ENCODE peak calls at places on chromosomes 13 and 19, in seven cellular contexts. P, H, Y, F, O, Z and W are unnamed samples.
A peak's percentile ranks its signal among the peaks of the same experiment; 100 is the strongest.

GRCh38 chr19:28136796-28137195 is 1076.2 kb downstream of the UQCRFS1 start:
- DNase-seq in Y (no peak), P (no peak), O (no peak), F (no peak), Z (no peak), H (no peak), W (no peak)

GRCh38 chr13:90882551-90882950 is 464.9 kb upstream of the MIR17HG start:
- DNase-seq in Z (no peak), O (no peak), P (no peak), F (no peak), Y (no peak), H (no peak), W (no peak)

GRCh38 chr13:110314516-110315245 is 7.6 kb downstream of the COL4A2 start:
- DNase-seq in H (no peak), O (no peak), P (no peak), F (no peak), Z (no peak), Y (no peak), W (no peak)

GRCh38 chr13:110890279-110891150 is 24.4 kb downstream of the ANKRD10 start:
- DNase-seq in P (no peak), O (no peak), Y (no peak), H (no peak), Z (no peak), F (no peak), W (no peak)

GRCh38 chr13:27339299-27339698 is 68.7 kb downstream of the RASL11A start:
- DNase-seq in P (peak; percentile 61), O (no peak), F (peak; percentile 61), Z (peak; percentile 60), Y (peak; percentile 77), H (peak; percentile 78), W (peak; percentile 18)

GRCh38 chr19:42606660-42607351 is 12.1 kb upstream of the CEACAM8 start:
- DNase-seq in Z (peak; percentile 19), H (peak; percentile 37), F (peak; percentile 76), Y (peak; percentile 88), O (no peak), P (peak; percentile 69), W (peak; percentile 79)

GRCh38 chr19:4357095-4357797 is 13.9 kb downstream of the MPND start:
- DNase-seq in H (no peak), O (no peak), P (no peak), Y (no peak), F (peak; percentile 54), Z (no peak), W (no peak)

GRCh38 chr13:99386495-99386894 is 79.3 kb upstream of the GPR183 start:
- DNase-seq in O (no peak), F (no peak), P (no peak), Z (no peak), H (no peak), Y (peak; percentile 42), W (no peak)

GRCh38 chr19:7874080-7874856 is at the start of gene PRR36:
- DNase-seq in P (no peak), Z (peak; percentile 58), Y (peak; percentile 93), F (peak; percentile 93), H (no peak), O (no peak), W (peak; percentile 82)

GRCh38 chr19:290539-291521 is at the start of gene PLPP2:
- DNase-seq in Z (no peak), H (no peak), Y (peak; percentile 91), P (no peak), O (no peak), F (peak; percentile 76), W (peak; percentile 84)

GRCh38 chr13:102399791-102400618 is 1.8 kb downstream of the FGF14 start:
- DNase-seq in Y (peak; percentile 72), Z (no peak), P (no peak), F (peak; percentile 78), O (no peak), H (no peak), W (no peak)

GRCh38 chr13:53010374-53011105 is 18.1 kb upstream of the OLFM4 start:
- DNase-seq in P (no peak), F (no peak), H (no peak), Z (peak; percentile 4), Y (no peak), O (no peak), W (no peak)

GRCh38 chr19:41328157-41328817 is 18.3 kb downstream of the CCDC97 start:
- DNase-seq in P (peak; percentile 21), H (no peak), Z (no peak), O (no peak), F (no peak), Y (no peak), W (no peak)

GRCh38 chr19:40601061-40601973 is at the start of gene LTBP4:
- DNase-seq in H (no peak), Y (no peak), P (peak; percentile 88), O (no peak), F (peak; percentile 74), Z (no peak), W (no peak)

GRCh38 chr13:29937836-29938235 is 87.4 kb upstream of the UBL3 start:
- DNase-seq in Z (no peak), H (no peak), O (no peak), Y (no peak), F (no peak), P (no peak), W (peak; percentile 19)

GRCh38 chr19:37654525-37654832 is 786 bp downstream of the ZFP30 start:
- DNase-seq in P (no peak), H (no peak), Y (no peak), O (no peak), Z (no peak), F (no peak), W (no peak)

GRCh38 chr19:2289714-2290435 is 7.9 kb upstream of the PEAK3 start:
- DNase-seq in Z (no peak), F (no peak), Y (no peak), H (no peak), P (peak; percentile 67), O (peak; percentile 48), W (no peak)

GRCh38 chr13:77233159-77233558 is 93.7 kb downstream of the MYCBP2 start:
- DNase-seq in Z (no peak), H (no peak), O (no peak), P (no peak), F (no peak), Y (no peak), W (no peak)

GRCh38 chr13:32746474-32746873 is 160.2 kb downstream of the PDS5B start:
- DNase-seq in Y (no peak), Z (no peak), O (no peak), P (peak; percentile 28), H (no peak), F (no peak), W (no peak)
- TF ChIP-seq JUND in Y (no peak), Z (no peak), O (no peak), P (no peak), H (no peak), F (no peak), W (no peak)

DNA sequence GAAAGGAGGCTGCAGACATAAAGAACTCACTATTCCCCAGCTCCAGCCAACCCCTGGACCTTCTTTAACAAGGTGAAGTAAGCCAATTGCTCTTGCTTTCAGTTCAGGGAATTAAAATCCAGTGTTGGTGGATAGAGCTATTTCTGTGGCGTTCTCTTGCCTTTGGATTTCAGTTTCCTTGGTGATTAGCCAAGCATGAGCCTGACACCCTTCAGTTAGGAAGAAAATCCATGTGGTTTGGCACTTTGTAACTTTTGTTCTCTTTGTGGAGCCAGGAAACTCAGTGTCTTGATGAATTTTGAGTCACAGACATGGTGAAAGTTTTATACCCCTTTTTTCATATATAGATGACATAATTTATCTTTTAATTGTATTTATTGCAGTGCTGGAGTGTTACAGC is 406.7 kb downstream of the MYO16 start:
- DNase-seq in O (no peak), F (no peak), Y (no peak), Z (no peak), P (no peak), H (no peak), W (no peak)
- TF ChIP-seq JUND in O (no peak), F (no peak), Y (no peak), Z (no peak), P (no peak), H (no peak), W (no peak)

DNA sequence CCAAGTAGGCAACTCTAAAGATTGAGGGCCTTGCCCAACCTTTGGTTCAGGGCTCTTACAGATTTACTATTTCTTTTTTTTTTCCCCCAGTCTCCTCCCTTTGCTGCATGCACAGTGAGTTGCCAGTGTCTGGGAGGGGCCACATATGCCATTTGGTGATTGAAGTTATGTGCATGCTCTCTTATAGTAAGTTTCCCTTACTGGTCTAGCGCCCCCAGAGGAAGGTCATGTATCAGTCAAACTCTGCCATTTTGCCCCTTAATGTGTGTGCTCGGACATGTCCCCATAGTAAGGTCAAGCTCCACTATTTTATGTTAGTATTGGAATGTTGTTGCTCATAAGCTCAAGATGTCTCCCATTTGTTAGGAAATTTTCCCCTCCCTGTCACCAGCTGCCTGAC is 1138.0 kb upstream of the SLC10A2 start:
- DNase-seq in P (no peak), F (no peak), Y (no peak), H (no peak), Z (no peak), O (no peak), W (no peak)
- TF ChIP-seq JUND in P (no peak), F (no peak), Y (no peak), H (no peak), Z (no peak), O (no peak), W (no peak)

GRCh38 chr13:87536899-87537298 is 134.3 kb upstream of the SLITRK5 start:
- DNase-seq in F (no peak), Z (no peak), O (no peak), P (no peak), Y (no peak), H (no peak), W (no peak)
- TF ChIP-seq JUND in F (no peak), Z (no peak), O (no peak), P (no peak), Y (no peak), H (no peak), W (no peak)

DNA sequence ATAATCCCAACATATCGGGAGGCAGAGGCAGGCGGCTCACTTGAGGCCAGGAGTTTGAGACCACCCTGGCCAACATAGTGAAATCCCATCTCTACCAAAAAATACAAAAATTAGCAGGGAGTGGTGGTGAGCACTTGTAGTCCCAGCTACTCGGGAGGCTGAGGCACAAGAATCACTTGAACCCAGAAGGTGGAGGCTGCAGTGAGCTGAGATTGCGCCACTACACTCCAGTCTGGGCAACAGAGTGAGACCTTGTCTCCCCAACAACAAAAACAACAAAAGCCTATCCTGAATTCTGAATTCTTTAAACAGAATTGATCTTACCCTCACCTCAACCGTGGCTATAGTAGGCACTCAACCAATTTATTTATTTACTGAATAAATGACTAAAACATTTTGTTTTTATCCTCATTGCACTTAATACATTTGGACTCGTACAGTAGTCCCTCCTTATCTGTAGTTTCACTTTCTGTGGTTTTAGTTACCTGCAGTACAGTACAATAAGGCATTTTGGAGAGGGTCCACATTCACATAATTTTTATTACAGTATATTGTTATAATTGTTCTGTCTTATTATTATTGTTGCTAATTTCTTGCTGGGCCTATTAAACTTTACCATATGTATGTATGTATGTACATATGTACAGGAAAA is 98.8 kb downstream of the TBC1D4 start:
- DNase-seq in Y (no peak), O (no peak), Z (no peak), F (no peak), P (no peak), H (no peak), W (no peak)
- TF ChIP-seq JUND in Y (no peak), O (no peak), Z (no peak), F (no peak), P (no peak), H (no peak), W (no peak)